ENCODE peak calls at places on chromosomes 6 and 20, in eight cellular contexts. V, L, S, X, U, J, N and I are unnamed samples.

GRCh38 chr20:41003143-41003932 is 25.3 kb upstream of the TOP1 start:
- DNase-seq in V (no peak), L (peak), S (no peak), X (peak), U (peak), J (peak), N (peak), I (peak)

GRCh38 chr20:48339147-48339985 is 488.4 kb downstream of the PREX1 start:
- DNase-seq in V (no peak), L (no peak), S (peak), X (peak), U (peak), J (peak), N (peak), I (no peak)

GRCh38 chr20:49466114-49466912 is 16.2 kb downstream of the KCNB1 start:
- DNase-seq in V (no peak), L (no peak), S (no peak), X (no peak), U (no peak), J (no peak), N (no peak), I (no peak)

GRCh38 chr20:6632187-6632586 is 135.3 kb upstream of the BMP2 start:
- DNase-seq in V (no peak), L (no peak), S (no peak), X (no peak), U (peak), J (no peak), N (no peak), I (no peak)

GRCh38 chr6:116255246-116255800 is 1.4 kb upstream of the TSPYL4 start:
- DNase-seq in V (no peak), L (no peak), S (no peak), X (no peak), U (peak), J (no peak), N (no peak), I (no peak)

GRCh38 chr6:166360243-166361079 is 18.1 kb upstream of the SFT2D1 start:
- DNase-seq in V (peak), L (no peak), S (no peak), X (no peak), U (no peak), J (no peak), N (no peak), I (no peak)

GRCh38 chr6:30834643-30835042 is 49.7 kb upstream of the DDR1 start:
- DNase-seq in V (no peak), L (no peak), S (no peak), X (no peak), U (no peak), J (no peak), N (no peak), I (no peak)

GRCh38 chr6:64258752-64259151 is 623.1 kb downstream of the PHF3 start:
- DNase-seq in V (no peak), L (no peak), S (no peak), X (no peak), U (no peak), J (no peak), N (no peak), I (no peak)

GRCh38 chr20:58701431-58702160 is 9.0 kb downstream of the NPEPL1 start:
- DNase-seq in V (no peak), L (peak), S (no peak), X (no peak), U (no peak), J (no peak), N (no peak), I (no peak)

GRCh38 chr6:84453499-84453898 is 226.1 kb upstream of the CEP162 start:
- DNase-seq in V (no peak), L (no peak), S (no peak), X (no peak), U (no peak), J (no peak), N (no peak), I (no peak)

GRCh38 chr6:70180904-70181599 is 121.8 kb downstream of the COL9A1 start:
- DNase-seq in V (no peak), L (no peak), S (no peak), X (no peak), U (no peak), J (no peak), N (no peak), I (no peak)

GRCh38 chr6:16760536-16761468 is at the start of gene ATXN1:
- DNase-seq in V (peak), L (peak), S (no peak), X (peak), U (no peak), J (peak), N (no peak), I (peak)

GRCh38 chr6:91697010-91697694 is 1110.3 kb upstream of the MAP3K7 start:
- DNase-seq in V (no peak), L (no peak), S (no peak), X (no peak), U (no peak), J (no peak), N (no peak), I (no peak)

GRCh38 chr6:160965893-160966292 is 25.7 kb upstream of the MAP3K4 start:
- DNase-seq in V (no peak), L (no peak), S (no peak), X (no peak), U (no peak), J (no peak), N (no peak), I (no peak)

GRCh38 chr6:159880412-159880811 is 10.4 kb upstream of the MAS1 start:
- DNase-seq in V (no peak), L (no peak), S (no peak), X (no peak), U (no peak), J (no peak), N (no peak), I (no peak)

GRCh38 chr6:142162780-142163179 is 15.7 kb downstream of the VTA1 start:
- DNase-seq in V (no peak), L (no peak), S (no peak), X (no peak), U (no peak), J (no peak), N (no peak), I (no peak)

GRCh38 chr6:35209622-35210289 is 4.0 kb upstream of the SCUBE3 start:
- DNase-seq in V (no peak), L (no peak), S (no peak), X (no peak), U (no peak), J (no peak), N (no peak), I (no peak)

GRCh38 chr6:40876336-40876735 is 162.7 kb downstream of the UNC5CL start:
- DNase-seq in V (no peak), L (no peak), S (no peak), X (no peak), U (no peak), J (no peak), N (no peak), I (no peak)

GRCh38 chr6:40879169-40879568 is 159.9 kb downstream of the UNC5CL start:
- DNase-seq in V (no peak), L (no peak), S (no peak), X (no peak), U (no peak), J (no peak), N (no peak), I (no peak)

GRCh38 chr6:40877362-40877761 is 161.7 kb downstream of the UNC5CL start:
- DNase-seq in V (no peak), L (no peak), S (no peak), X (no peak), U (no peak), J (no peak), N (no peak), I (no peak)

DNA sequence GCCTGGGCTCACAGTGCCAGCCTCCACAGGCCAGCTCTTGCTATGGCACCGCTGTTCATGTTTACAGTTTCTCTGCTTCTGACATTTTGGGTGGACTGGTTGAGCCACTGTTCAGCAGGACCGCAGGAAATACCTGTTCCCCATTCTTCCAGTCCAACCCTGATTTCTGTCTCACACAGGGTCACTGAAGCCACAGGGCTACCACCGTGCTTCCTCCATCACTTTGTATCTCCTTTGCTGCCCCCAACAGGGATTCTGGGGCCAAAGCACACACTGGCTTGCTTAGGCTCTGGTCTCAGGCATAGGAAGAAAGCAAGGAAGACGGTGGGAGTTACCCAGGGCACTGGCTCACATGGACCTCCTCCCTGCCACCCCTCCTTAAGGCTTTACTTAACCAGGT is 164.5 kb downstream of the UNC5CL start:
- DNase-seq in V (no peak), L (peak), S (no peak), X (no peak), U (no peak), J (no peak), N (no peak), I (no peak)
- TF ChIP-seq CTCF in V (no peak), L (peak), S (peak), X (no peak), U (no peak), J (no peak), N (no peak), I (no peak)

GRCh38 chr20:3074812-3075211 is 3.4 kb downstream of the OXT start:
- DNase-seq in V (no peak), L (no peak), S (no peak), X (peak), U (no peak), J (no peak), N (no peak), I (no peak)

GRCh38 chr20:3071266-3071609 is 182 bp upstream of the OXT start:
- DNase-seq in V (no peak), L (no peak), S (no peak), X (no peak), U (no peak), J (no peak), N (no peak), I (no peak)

GRCh38 chr20:3071610-3072529 is at the start of gene OXT:
- DNase-seq in V (peak), L (peak), S (no peak), X (no peak), U (no peak), J (peak), N (no peak), I (peak)

GRCh38 chr20:3068986-3069900 is 2.2 kb upstream of the OXT start:
- DNase-seq in V (no peak), L (peak), S (no peak), X (peak), U (peak), J (no peak), N (no peak), I (no peak)

GRCh38 chr20:3072530-3073250 is 1.3 kb downstream of the OXT start:
- DNase-seq in V (no peak), L (no peak), S (no peak), X (no peak), U (no peak), J (no peak), N (no peak), I (no peak)
- H3K4me3 ChIP-seq in V (peak), L (no peak), S (no peak), X (no peak), U (no peak), J (peak), N (no peak), I (peak)

GRCh38 chr6:111971866-111972532 is 81.9 kb upstream of the CCN6 start:
- DNase-seq in V (no peak), L (no peak), S (no peak), X (no peak), U (peak), J (no peak), N (no peak), I (no peak)
- H3K27ac ChIP-seq in V (peak), L (no peak), S (no peak), X (peak), U (peak), J (no peak), N (peak), I (no peak)

GRCh38 chr20:50992733-50993457 is 30.0 kb downstream of the KCNG1 start:
- DNase-seq in V (no peak), L (peak), S (peak), X (peak), U (peak), J (peak), N (no peak), I (no peak)
- TF ChIP-seq CTCF in V (peak), L (peak), S (peak), X (peak), U (peak), J (peak), N (peak), I (peak)

GRCh38 chr20:50680106-50680960 is 11.0 kb downstream of the RIPOR3 start:
- DNase-seq in V (peak), L (no peak), S (no peak), X (peak), U (peak), J (no peak), N (no peak), I (no peak)
- H3K4me3 ChIP-seq in V (no peak), L (no peak), S (no peak), X (peak), U (no peak), J (no peak), N (no peak), I (no peak)

GRCh38 chr6:137977814-137978213 is 110.8 kb downstream of the TNFAIP3 start:
- DNase-seq in V (no peak), L (no peak), S (no peak), X (no peak), U (no peak), J (no peak), N (no peak), I (no peak)
- H3K27ac ChIP-seq in V (no peak), L (no peak), S (no peak), X (peak), U (no peak), J (no peak), N (no peak), I (no peak)

GRCh38 chr6:170031096-170031471 is 259.8 kb downstream of the DLL1 start:
- DNase-seq in V (no peak), L (no peak), S (no peak), X (no peak), U (peak), J (peak), N (no peak), I (peak)

GRCh38 chr6:170032706-170033309 is 258.1 kb downstream of the DLL1 start:
- DNase-seq in V (no peak), L (peak), S (no peak), X (no peak), U (no peak), J (no peak), N (no peak), I (no peak)

GRCh38 chr6:170030284-170031095 is 260.4 kb downstream of the DLL1 start:
- DNase-seq in V (no peak), L (peak), S (no peak), X (no peak), U (no peak), J (no peak), N (no peak), I (no peak)

GRCh38 chr6:170032197-170032596 is 258.7 kb downstream of the DLL1 start:
- DNase-seq in V (no peak), L (peak), S (no peak), X (no peak), U (no peak), J (no peak), N (no peak), I (peak)

DNA sequence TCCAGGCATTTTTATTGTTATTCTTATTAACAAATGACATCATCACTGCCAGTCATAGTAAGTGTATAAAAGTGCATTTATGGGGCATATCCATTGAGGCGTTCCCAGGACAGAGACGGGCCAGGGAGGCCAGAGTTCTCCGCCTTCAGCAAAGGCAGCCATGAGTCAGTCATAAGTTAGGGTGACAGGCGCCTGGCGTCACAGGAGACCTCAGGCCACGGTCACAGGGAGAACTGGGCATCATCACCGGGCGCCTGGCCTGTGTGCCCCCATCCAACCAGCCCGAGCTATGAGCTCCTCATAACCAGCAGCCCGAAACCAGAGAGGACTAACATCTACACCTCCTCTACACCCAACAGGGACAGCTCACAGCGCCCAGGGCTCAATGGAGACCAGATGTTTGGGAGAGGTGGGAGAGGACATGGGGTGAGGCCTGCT is 259.2 kb downstream of the DLL1 start:
- DNase-seq in V (no peak), L (peak), S (no peak), X (no peak), U (no peak), J (no peak), N (no peak), I (peak)
- TF ChIP-seq CTCF in V (no peak), L (no peak), S (no peak), X (no peak), U (no peak), J (no peak), N (no peak), I (no peak)

GRCh38 chr20:45469336-45470261 is at the start of gene WFDC2:
- DNase-seq in V (no peak), L (peak), S (no peak), X (peak), U (no peak), J (peak), N (no peak), I (peak)
- H3K4me3 ChIP-seq in V (peak), L (peak), S (peak), X (peak), U (peak), J (peak), N (peak), I (peak)

DNA sequence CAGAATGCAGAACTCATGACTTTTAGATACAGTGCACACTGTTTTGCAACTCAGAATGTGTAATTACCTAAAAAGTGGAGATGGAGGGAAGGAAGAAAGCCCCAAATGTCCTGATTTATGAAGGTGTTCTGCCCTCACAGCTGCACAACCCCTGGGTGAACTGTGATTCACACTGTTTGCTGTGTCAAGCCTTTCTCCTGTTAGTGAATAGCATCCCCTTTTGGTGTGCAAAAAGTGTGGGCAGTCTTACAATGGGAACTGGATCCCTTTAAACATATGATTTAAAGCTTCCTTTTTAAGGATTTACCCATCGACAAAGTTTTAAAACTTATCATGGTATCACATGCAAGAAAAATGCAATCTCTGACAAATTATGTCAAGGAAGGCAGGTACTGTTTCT is 633.4 kb upstream of the EPHA7 start:
- DNase-seq in V (no peak), L (no peak), S (no peak), X (no peak), U (peak), J (no peak), N (no peak), I (no peak)
- H3K27ac ChIP-seq in V (no peak), L (no peak), S (no peak), X (no peak), U (no peak), J (no peak), N (no peak), I (no peak)